ENCODE peak calls at places on chromosomes 2 and 18, in four cellular contexts. V, W, X and G are unnamed samples.

GRCh38 chr2:157786663-157787363 is 89.3 kb downstream of the ACVR1 start:
- DNase-seq in V (peak), W (no peak), X (no peak), G (no peak)

GRCh38 chr2:212157011-212157410 is 381.6 kb downstream of the ERBB4 start:
- DNase-seq in V (peak), W (peak), X (no peak), G (peak)

GRCh38 chr18:45978084-45978483 is 11.0 kb upstream of the EPG5 start:
- DNase-seq in V (no peak), W (no peak), X (no peak), G (no peak)

GRCh38 chr2:235098736-235099494 is 147.1 kb downstream of the SH3BP4 start:
- DNase-seq in V (no peak), W (peak), X (no peak), G (peak)

GRCh38 chr2:24702800-24703199 is 90.4 kb downstream of the PTRHD1 start:
- DNase-seq in V (peak), W (peak), X (no peak), G (peak)

GRCh38 chr2:219482674-219483405 is 15.9 kb upstream of the GMPPA start:
- DNase-seq in V (no peak), W (no peak), X (no peak), G (no peak)

GRCh38 chr18:49459404-49460171 is 857 bp downstream of the DYM start:
- DNase-seq in V (peak), W (peak), X (no peak), G (no peak)

GRCh38 chr18:22817844-22818243 is 115.3 kb upstream of the RBBP8 start:
- DNase-seq in V (no peak), W (peak), X (no peak), G (no peak)

DNA sequence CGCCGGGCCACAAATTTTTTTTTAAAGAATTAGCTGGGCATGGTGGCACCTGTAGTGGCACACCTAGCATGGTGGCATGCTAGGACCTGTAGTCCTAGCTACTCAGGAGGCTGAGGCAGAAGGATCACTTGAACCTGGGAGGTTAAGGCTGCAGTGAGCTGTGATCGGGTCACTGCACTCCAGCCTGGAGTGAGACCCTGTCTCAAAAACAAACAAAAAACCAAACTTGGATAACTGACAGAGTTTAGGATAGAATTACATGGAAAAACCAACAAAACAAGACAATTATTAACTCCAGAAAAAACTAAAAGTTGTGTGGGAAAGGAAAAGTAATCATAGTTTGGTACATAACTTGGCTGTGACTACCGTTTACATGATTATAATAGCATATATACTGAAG is 1.6 kb upstream of the CFLAR start:
- DNase-seq in V (no peak), W (no peak), X (no peak), G (no peak)
- H3K9ac ChIP-seq in V (peak), W (no peak), X (no peak), G (peak)

GRCh38 chr2:70073493-70073892 is 13.8 kb upstream of the PCBP1 start:
- DNase-seq in V (no peak), W (no peak), X (no peak), G (no peak)

GRCh38 chr2:70068119-70068518 is 19.2 kb upstream of the PCBP1 start:
- DNase-seq in V (no peak), W (peak), X (no peak), G (peak)

GRCh38 chr2:70069049-70069448 is 18.2 kb upstream of the PCBP1 start:
- DNase-seq in V (no peak), W (peak), X (no peak), G (no peak)

GRCh38 chr2:70070557-70071268 is 16.6 kb upstream of the PCBP1 start:
- DNase-seq in V (peak), W (peak), X (peak), G (peak)
- H3K9ac ChIP-seq in V (peak), W (peak), X (no peak), G (peak)

GRCh38 chr18:35950628-35950982 is 21.9 kb upstream of the RMP24 start:
- DNase-seq in V (no peak), W (no peak), X (no peak), G (no peak)
- H3K9ac ChIP-seq in V (peak), W (no peak), X (no peak), G (no peak)

GRCh38 chr2:113237604-113238003 is 41.1 kb downstream of the PAX8 start:
- DNase-seq in V (no peak), W (no peak), X (no peak), G (no peak)
- H3K9ac ChIP-seq in V (peak), W (no peak), X (no peak), G (peak)

GRCh38 chr2:144359684-144360083 is 160.2 kb downstream of the ZEB2 start:
- DNase-seq in V (no peak), W (no peak), X (no peak), G (no peak)
- H3K9ac ChIP-seq in V (peak), W (no peak), X (no peak), G (peak)

DNA sequence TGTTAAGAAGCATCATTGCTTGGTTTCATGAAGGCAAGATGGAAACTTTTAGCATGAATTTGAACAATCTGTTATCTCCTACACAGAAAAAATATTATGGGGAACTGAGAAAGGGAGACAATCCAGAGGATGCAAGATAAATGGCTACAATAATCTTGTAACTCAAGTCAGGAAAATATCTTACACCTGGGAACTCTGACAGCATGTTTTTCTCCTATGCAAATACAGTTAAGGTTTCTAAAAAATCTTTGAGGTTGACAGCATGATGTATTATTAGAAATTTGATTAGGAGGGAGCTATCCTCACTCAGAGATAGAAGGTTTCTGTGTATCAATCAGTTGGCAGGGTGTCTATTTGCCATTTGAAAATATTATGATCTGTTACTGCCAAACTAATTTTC is 75.6 kb downstream of the GPD2 start:
- DNase-seq in V (no peak), W (no peak), X (no peak), G (no peak)
- H3K9ac ChIP-seq in V (no peak), W (no peak), X (no peak), G (no peak)

GRCh38 chr2:62309081-62309464 is 113.2 kb downstream of the B3GNT2 start:
- DNase-seq in V (no peak), W (no peak), X (no peak), G (no peak)

GRCh38 chr2:62305421-62306176 is 109.7 kb downstream of the B3GNT2 start:
- DNase-seq in V (peak), W (no peak), X (no peak), G (no peak)

GRCh38 chr2:62306751-62307468 is 111.0 kb downstream of the B3GNT2 start:
- DNase-seq in V (peak), W (peak), X (no peak), G (peak)

GRCh38 chr2:62309465-62310091 is 113.7 kb downstream of the B3GNT2 start:
- DNase-seq in V (no peak), W (no peak), X (no peak), G (no peak)

GRCh38 chr2:62307469-62308389 is 111.8 kb downstream of the B3GNT2 start:
- DNase-seq in V (no peak), W (no peak), X (no peak), G (no peak)
- H3K9ac ChIP-seq in V (no peak), W (no peak), X (no peak), G (no peak)

GRCh38 chr2:233356546-233357308 is 2.4 kb downstream of the DGKD start:
- DNase-seq in V (no peak), W (peak), X (no peak), G (no peak)
- H3K9ac ChIP-seq in V (no peak), W (no peak), X (no peak), G (no peak)